ENCODE peak calls at places on chromosomes 7 and 10, in six cellular contexts. S is A549, G is adrenal gland, R is heart left ventricle, V is breast epithelium, Y is upper lobe of left lung. Z is an unnamed sample.

GRCh38 chr10:122263971-122264370 is 7.1 kb upstream of the BTBD16 start:
- DNase-seq in S (peak; percentile 24), G (no peak), R (no peak), V (no peak), Y (peak; percentile 5), Z (no peak)

GRCh38 chr10:1061930-1062769 is 6.0 kb downstream of the WDR37 start:
- DNase-seq in S (no peak), G (no peak), R (no peak), V (no peak), Y (no peak), Z (no peak)

GRCh38 chr10:112202561-112203241 is 19.1 kb upstream of the GPAM start:
- DNase-seq in S (no peak), G (no peak), R (no peak), V (no peak), Y (no peak), Z (no peak)

GRCh38 chr10:58064714-58065528 is 202.8 kb downstream of the IPMK start:
- DNase-seq in S (peak; percentile 63), G (peak; percentile 32), R (no peak), V (no peak), Y (no peak), Z (no peak)

GRCh38 chr10:62264702-62265436 is 3.8 kb downstream of the RTKN2 start:
- DNase-seq in S (peak; percentile 85), G (peak; percentile 19), R (no peak), V (no peak), Y (peak; percentile 27), Z (no peak)

GRCh38 chr7:112103246-112103645 is 103.0 kb downstream of the DOCK4 start:
- DNase-seq in S (no peak), G (no peak), R (no peak), V (no peak), Y (peak; percentile 45), Z (no peak)

GRCh38 chr10:12728569-12728968 is 272.9 kb downstream of the CCDC3 start:
- DNase-seq in S (no peak), G (no peak), R (no peak), V (no peak), Y (no peak), Z (no peak)

GRCh38 chr10:58756126-58756525 is 243.5 kb downstream of the BICC1 start:
- DNase-seq in S (no peak), G (no peak), R (no peak), V (no peak), Y (no peak), Z (no peak)

GRCh38 chr10:98388086-98388655 is 26.8 kb downstream of the PYROXD2 start:
- DNase-seq in S (no peak), G (no peak), R (no peak), V (no peak), Y (no peak), Z (no peak)

GRCh38 chr7:93115796-93116195 is 2.0 kb downstream of the SAMD9 start:
- DNase-seq in S (peak; percentile 44), G (no peak), R (no peak), V (no peak), Y (no peak), Z (no peak)

GRCh38 chr10:2861632-2862210 is 205.6 kb upstream of the PFKP start:
- DNase-seq in S (no peak), G (no peak), R (no peak), V (no peak), Y (no peak), Z (no peak)

GRCh38 chr7:142795339-142795863 is 24.6 kb downstream of the PRSS2 start:
- DNase-seq in S (no peak), G (no peak), R (no peak), V (no peak), Y (no peak), Z (no peak)

GRCh38 chr10:55881588-55881987 is 479.5 kb downstream of the ZWINT start:
- DNase-seq in S (no peak), G (no peak), R (no peak), V (no peak), Y (no peak), Z (no peak)

GRCh38 chr10:86944471-86944870 is 12.9 kb downstream of the MMRN2 start:
- DNase-seq in S (no peak), G (no peak), R (no peak), V (no peak), Y (no peak), Z (no peak)

GRCh38 chr10:21523557-21524008 is 1.9 kb downstream of the SKIDA1 start:
- DNase-seq in S (no peak), G (peak; percentile 55), R (no peak), V (no peak), Y (no peak), Z (no peak)

GRCh38 chr10:83357627-83358026 is 781.7 kb upstream of the GHITM start:
- DNase-seq in S (no peak), G (no peak), R (no peak), V (no peak), Y (no peak), Z (no peak)

GRCh38 chr7:139914861-139915300 is 85.8 kb downstream of the TBXAS1 start:
- DNase-seq in S (no peak), G (no peak), R (no peak), V (no peak), Y (no peak), Z (no peak)

GRCh38 chr7:137717811-137718271 is 128.9 kb downstream of the DGKI start:
- DNase-seq in S (no peak), G (peak; percentile 8), R (peak; percentile 10), V (no peak), Y (no peak), Z (no peak)

GRCh38 chr10:111079781-111080180 is 3.0 kb downstream of the ADRA2A start:
- DNase-seq in S (no peak), G (no peak), R (no peak), V (no peak), Y (no peak), Z (no peak)

GRCh38 chr10:77971804-77972144 is 45.2 kb upstream of the DLG5 start:
- DNase-seq in S (no peak), G (no peak), R (no peak), V (no peak), Y (no peak), Z (no peak)

GRCh38 chr10:77973276-77973675 is 46.7 kb upstream of the DLG5 start:
- DNase-seq in S (no peak), G (no peak), R (no peak), V (no peak), Y (no peak), Z (no peak)

GRCh38 chr10:77970869-77971803 is 44.6 kb upstream of the DLG5 start:
- DNase-seq in S (peak; percentile 49), G (peak; percentile 87), R (peak; percentile 83), V (peak; percentile 65), Y (peak; percentile 47), Z (peak; percentile 90)

GRCh38 chr10:77974396-77975074 is 48.0 kb upstream of the DLG5 start:
- DNase-seq in S (peak; percentile 71), G (peak; percentile 25), R (no peak), V (no peak), Y (no peak), Z (no peak)

GRCh38 chr10:77972148-77972547 is 45.6 kb upstream of the DLG5 start:
- DNase-seq in S (no peak), G (no peak), R (no peak), V (no peak), Y (no peak), Z (no peak)
- TF ChIP-seq CTCF in S (no peak), G (no peak), R (no peak), V (no peak), Y (no peak), Z (no peak)

GRCh38 chr10:116256749-116257259 is 16.2 kb downstream of the GFRA1 start:
- DNase-seq in S (no peak), G (no peak), R (no peak), V (no peak), Y (no peak), Z (no peak)

GRCh38 chr10:116257785-116258184 is 15.2 kb downstream of the GFRA1 start:
- DNase-seq in S (no peak), G (no peak), R (no peak), V (no peak), Y (no peak), Z (no peak)

GRCh38 chr10:116254422-116255152 is 18.4 kb downstream of the GFRA1 start:
- DNase-seq in S (no peak), G (no peak), R (no peak), V (no peak), Y (no peak), Z (no peak)

GRCh38 chr10:116253716-116254115 is 19.3 kb downstream of the GFRA1 start:
- DNase-seq in S (no peak), G (no peak), R (no peak), V (no peak), Y (no peak), Z (no peak)

DNA sequence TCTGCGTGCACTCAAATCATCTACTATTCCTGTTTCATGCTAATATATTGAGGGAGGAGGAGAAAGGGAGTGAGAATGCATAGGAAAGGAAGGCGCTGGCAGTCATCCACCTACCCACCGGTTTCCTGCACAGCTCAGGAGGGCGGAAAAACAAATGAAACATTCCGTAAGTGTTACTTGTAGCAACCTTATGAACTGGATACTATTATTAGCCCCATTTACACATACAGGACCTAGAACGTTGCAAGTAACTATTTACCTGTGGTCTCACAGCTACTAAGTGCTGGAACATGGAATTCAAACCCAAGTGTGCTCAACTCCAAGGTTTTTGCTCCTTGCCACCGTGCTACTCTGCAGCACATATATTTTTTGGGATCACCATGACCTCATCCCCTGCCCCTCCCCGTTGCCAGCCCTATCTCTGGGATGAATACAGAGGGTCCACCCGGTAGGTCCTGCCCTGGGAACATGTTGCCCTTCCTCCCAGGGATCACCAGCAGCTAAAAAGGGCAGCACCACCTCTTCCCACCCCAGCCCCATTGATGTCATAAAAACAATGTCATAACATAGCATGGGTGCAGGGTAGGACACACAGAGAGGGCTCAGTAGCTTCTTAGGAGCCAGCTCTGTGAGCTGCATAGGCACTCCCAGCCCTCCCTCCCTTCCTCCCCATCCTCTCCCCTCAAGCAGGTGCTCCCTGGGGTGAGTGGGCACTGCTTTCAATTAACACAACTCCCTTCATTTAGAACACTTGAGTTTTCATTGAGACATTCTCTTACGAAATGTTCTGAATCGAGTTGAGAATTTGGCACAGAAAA is 16.9 kb downstream of the GFRA1 start:
- DNase-seq in S (no peak), G (no peak), R (no peak), V (no peak), Y (no peak), Z (no peak)
- TF ChIP-seq POLR2A in S (no peak), G (no peak), R (no peak), V (no peak), Y (no peak), Z (no peak)

GRCh38 chr7:121099572-121099971 is 111.1 kb downstream of the CPED1 start:
- DNase-seq in S (no peak), G (no peak), R (no peak), V (no peak), Y (no peak), Z (no peak)
- TF ChIP-seq CTCF in S (no peak), G (no peak), R (no peak), V (no peak), Y (no peak), Z (no peak)

DNA sequence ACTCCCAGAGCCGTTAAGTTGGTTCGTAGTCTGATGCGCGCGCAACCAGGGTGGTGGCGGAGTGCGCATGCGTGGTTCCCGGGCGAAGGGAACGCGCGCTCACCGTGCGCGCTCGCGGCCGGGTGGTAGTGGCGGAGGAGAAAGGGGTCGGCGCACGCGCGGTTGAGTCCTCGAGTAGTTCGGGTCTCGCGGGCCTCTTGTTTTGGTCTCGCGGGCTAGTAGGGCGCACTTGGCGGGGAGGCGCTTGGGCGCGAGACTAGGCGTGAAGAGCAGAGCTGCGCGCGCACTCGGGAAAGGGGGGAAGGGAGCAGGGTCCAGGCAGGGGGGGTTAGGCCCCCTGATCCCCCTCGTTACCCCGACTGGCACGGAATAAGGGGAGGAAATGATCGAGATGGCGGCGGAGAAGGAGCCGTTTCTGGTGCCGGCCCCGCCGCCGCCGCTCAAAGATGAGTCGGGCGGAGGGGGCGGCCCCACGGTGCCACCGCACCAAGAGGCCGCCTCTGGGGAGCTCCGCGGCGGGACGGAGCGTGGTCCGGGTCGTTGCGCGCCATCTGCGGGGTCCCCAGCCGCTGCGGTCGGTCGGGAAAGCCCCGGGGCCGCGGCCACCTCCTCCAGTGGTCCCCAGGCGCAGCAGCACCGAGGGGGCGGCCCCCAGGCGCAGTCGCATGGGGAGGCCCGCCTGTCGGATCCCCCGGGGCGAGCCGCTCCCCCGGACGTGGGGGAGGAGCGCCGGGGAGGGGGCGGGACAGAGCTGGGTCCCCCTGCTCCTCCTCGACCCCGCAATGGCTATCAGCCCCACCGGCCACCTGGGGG is at the start of gene MEPCE:
- DNase-seq in S (peak; percentile 97), G (peak; percentile 98), R (peak; percentile 97), V (peak; percentile 96), Y (peak; percentile 97), Z (peak; percentile 95)
- TF ChIP-seq POLR2A in S (peak; percentile 36), G (peak; percentile 51), R (no peak), V (no peak), Y (peak; percentile 72), Z (peak; percentile 14)